ENCODE peak calls at places on chromosomes 2 and 18, in ten cellular contexts. Q, N, K, C, V, U, E, P, H and J are unnamed samples.

GRCh38 chr2:120743657-120744056 is 8.0 kb downstream of the GLI2 start:
- DNase-seq in C (no peak), U (no peak), E (no peak), K (no peak), V (no peak), N (no peak), Q (no peak), P (no peak), H (no peak), J (no peak)

GRCh38 chr2:73949802-73950201 is 23.1 kb downstream of the DGUOK start:
- DNase-seq in H (no peak), P (no peak), K (no peak), N (no peak), V (no peak), E (no peak), C (no peak), Q (no peak), U (no peak), J (no peak)

GRCh38 chr18:73962251-73962650 is 185.4 kb downstream of the FBXO15 start:
- DNase-seq in V (no peak), H (peak; percentile 79), N (no peak), U (no peak), P (no peak), K (no peak), C (no peak), Q (no peak), E (no peak), J (no peak)

GRCh38 chr2:138095336-138095735 is 131.1 kb downstream of the HNMT start:
- DNase-seq in P (no peak), V (no peak), C (no peak), N (no peak), H (no peak), K (no peak), U (no peak), Q (no peak), E (no peak), J (no peak)

GRCh38 chr2:139142252-139142651 is 362.1 kb upstream of the NXPH2 start:
- DNase-seq in Q (no peak), K (peak; percentile 8), C (peak; percentile 15), V (no peak), E (no peak), N (no peak), P (no peak), U (no peak), H (peak; percentile 38), J (no peak)

GRCh38 chr2:71852141-71852711 is 295.4 kb downstream of the CYP26B1 start:
- DNase-seq in U (no peak), P (no peak), V (no peak), C (no peak), K (no peak), Q (no peak), E (no peak), N (no peak), H (no peak), J (no peak)

GRCh38 chr2:236969767-236970655 is 115.7 kb upstream of the COPS8 start:
- DNase-seq in K (no peak), V (no peak), C (no peak), U (no peak), P (peak; percentile 34), H (no peak), N (no peak), E (peak; percentile 19), Q (no peak), J (peak; percentile 44)

GRCh38 chr2:156476516-156477206 is 40.5 kb downstream of the GPD2 start:
- DNase-seq in H (peak; percentile 81), U (no peak), N (no peak), K (no peak), V (no peak), C (no peak), Q (no peak), E (no peak), P (no peak), J (no peak)

GRCh38 chr2:231781798-231782726 is 980 bp upstream of the PDE6D start:
- DNase-seq in V (no peak), U (no peak), N (no peak), P (no peak), E (peak; percentile 43), Q (no peak), C (peak; percentile 12), H (peak; percentile 28), K (no peak), J (no peak)

GRCh38 chr2:46276652-46277051 is 20.6 kb upstream of the EPAS1 start:
- DNase-seq in Q (no peak), E (no peak), C (no peak), K (no peak), U (no peak), N (no peak), P (no peak), V (no peak), H (no peak), J (no peak)

GRCh38 chr2:117960231-117960630 is 53.6 kb downstream of the CCDC93 start:
- DNase-seq in N (no peak), P (no peak), Q (no peak), H (peak; percentile 52), K (no peak), C (no peak), E (peak; percentile 12), V (no peak), U (no peak), J (no peak)

GRCh38 chr2:148542614-148543013 is 101.9 kb upstream of the EPC2 start:
- DNase-seq in P (no peak), N (no peak), H (no peak), V (no peak), C (no peak), K (no peak), Q (no peak), U (no peak), E (no peak), J (no peak)

GRCh38 chr2:203876328-203876727 is 8.8 kb downstream of the CTLA4 start:
- DNase-seq in U (no peak), H (no peak), K (no peak), Q (no peak), P (no peak), V (no peak), N (no peak), C (no peak), E (no peak), J (no peak)

GRCh38 chr2:219460424-219460926 is 25.8 kb downstream of the SPEG start:
- DNase-seq in V (no peak), K (no peak), P (no peak), N (no peak), E (peak; percentile 57), H (peak; percentile 86), Q (peak; percentile 74), C (no peak), U (peak; percentile 88), J (no peak)

GRCh38 chr2:85564144-85564563 is 2.9 kb upstream of the GGCX start:
- DNase-seq in P (no peak), E (no peak), H (no peak), U (no peak), K (no peak), Q (no peak), C (no peak), N (no peak), V (no peak), J (no peak)